ENCODE peak calls at places on chromosome 19, in six cellular contexts. Z, J, N, B, K and F are unnamed samples.

GRCh38 chr19:8335343-8336071 is 7.6 kb downstream of the KANK3 start:
- DNase-seq in Z (no peak), J (no peak), N (no peak), B (no peak), K (no peak), F (peak)

GRCh38 chr19:58229255-58229639 is 533 bp downstream of the ZNF544 start:
- DNase-seq in Z (no peak), J (no peak), N (peak), B (peak), K (no peak), F (no peak)

GRCh38 chr19:10462557-10462956 is 40.6 kb downstream of the KEAP1 start:
- DNase-seq in Z (no peak), J (no peak), N (no peak), B (no peak), K (no peak), F (no peak)

GRCh38 chr19:1425102-1425842 is 12.9 kb upstream of the RPS15 start:
- DNase-seq in Z (no peak), J (no peak), N (no peak), B (no peak), K (no peak), F (no peak)

GRCh38 chr19:27764186-27764804 is 1448.7 kb downstream of the UQCRFS1 start:
- DNase-seq in Z (no peak), J (peak), N (no peak), B (no peak), K (no peak), F (no peak)

GRCh38 chr19:38644719-38645118 is 2.7 kb upstream of the ACTN4 start:
- DNase-seq in Z (no peak), J (no peak), N (no peak), B (no peak), K (no peak), F (no peak)

GRCh38 chr19:40341601-40342482 is 6.4 kb downstream of the C19orf47 start:
- DNase-seq in Z (peak), J (no peak), N (no peak), B (peak), K (no peak), F (no peak)

GRCh38 chr19:19460761-19461265 is 54.5 kb downstream of the TSSK6 start:
- DNase-seq in Z (no peak), J (peak), N (peak), B (peak), K (no peak), F (peak)

GRCh38 chr19:30148039-30148438 is 206.0 kb downstream of the URI1 start:
- DNase-seq in Z (no peak), J (no peak), N (no peak), B (no peak), K (no peak), F (no peak)

GRCh38 chr19:13150919-13151604 is 851 bp downstream of the IER2 start:
- DNase-seq in Z (peak), J (peak), N (peak), B (peak), K (no peak), F (peak)

GRCh38 chr19:30783212-30783611 is 411.0 kb downstream of the ZNF536 start:
- DNase-seq in Z (no peak), J (no peak), N (no peak), B (no peak), K (no peak), F (no peak)

GRCh38 chr19:44553478-44554171 is 24.1 kb upstream of the CEACAM20 start:
- DNase-seq in Z (no peak), J (no peak), N (peak), B (no peak), K (no peak), F (no peak)

GRCh38 chr19:10402441-10403038 is 802 bp downstream of the CDC37 start:
- DNase-seq in Z (no peak), J (no peak), N (peak), B (peak), K (no peak), F (no peak)

GRCh38 chr19:4877753-4878490 is 10.5 kb upstream of the PLIN3 start:
- DNase-seq in Z (peak), J (no peak), N (no peak), B (no peak), K (no peak), F (no peak)

GRCh38 chr19:18392417-18392816 is 5.0 kb downstream of the LRRC25 start:
- DNase-seq in Z (peak), J (peak), N (peak), B (no peak), K (no peak), F (no peak)

GRCh38 chr19:6109947-6110346 is 353 bp downstream of the RFX2 start:
- DNase-seq in Z (no peak), J (peak), N (no peak), B (no peak), K (no peak), F (no peak)

GRCh38 chr19:46404884-46405658 is 8.3 kb downstream of the CCDC8 start:
- DNase-seq in Z (no peak), J (no peak), N (no peak), B (no peak), K (no peak), F (no peak)

GRCh38 chr19:12880551-12881171 is 588 bp downstream of the DNASE2 start:
- DNase-seq in Z (no peak), J (peak), N (no peak), B (no peak), K (no peak), F (no peak)

GRCh38 chr19:51689751-51690358 is 3.3 kb upstream of the SPACA6 start:
- DNase-seq in Z (no peak), J (peak), N (peak), B (peak), K (no peak), F (no peak)

GRCh38 chr19:49665301-49666119 is at the start of the genes BCL2L12 and IRF3:
- DNase-seq in Z (peak), J (peak), N (peak), B (peak), K (peak), F (peak)

GRCh38 chr19:7766535-7766934 is 3.5 kb downstream of the CLEC4M start:
- DNase-seq in Z (no peak), J (peak), N (no peak), B (no peak), K (no peak), F (no peak)

GRCh38 chr19:289651-290538 is 1.3 kb downstream of the PLPP2 start:
- DNase-seq in Z (peak), J (peak), N (peak), B (no peak), K (no peak), F (no peak)

GRCh38 chr19:44942067-44942571 is at the start of gene APOC4:
- DNase-seq in Z (no peak), J (no peak), N (no peak), B (no peak), K (no peak), F (no peak)

GRCh38 chr19:1754651-1755466 is 1.6 kb downstream of the ONECUT3 start:
- DNase-seq in Z (no peak), J (no peak), N (no peak), B (no peak), K (no peak), F (peak)

GRCh38 chr19:17576758-17577532 is 21.5 kb downstream of the COLGALT1 start:
- DNase-seq in Z (no peak), J (peak), N (no peak), B (no peak), K (no peak), F (no peak)

GRCh38 chr19:43430142-43430710 is 15.5 kb downstream of the TEX101 start:
- DNase-seq in Z (no peak), J (no peak), N (no peak), B (no peak), K (no peak), F (no peak)

GRCh38 chr19:43789029-43789428 is 8.3 kb upstream of the KCNN4 start:
- DNase-seq in Z (no peak), J (no peak), N (peak), B (no peak), K (no peak), F (no peak)

GRCh38 chr19:39768334-39768733 is 10.3 kb upstream of the LEUTX start:
- DNase-seq in Z (no peak), J (no peak), N (no peak), B (no peak), K (no peak), F (no peak)

GRCh38 chr19:57351867-57352266 is 796 bp downstream of the ZNF304 start:
- DNase-seq in Z (no peak), J (no peak), N (no peak), B (no peak), K (no peak), F (no peak)

GRCh38 chr19:49613374-49613773 is 22.4 kb downstream of the PRR12 start:
- DNase-seq in Z (peak), J (no peak), N (peak), B (no peak), K (no peak), F (no peak)

GRCh38 chr19:8973501-8974091 is 36.6 kb downstream of the MUC16 start:
- DNase-seq in Z (no peak), J (no peak), N (no peak), B (no peak), K (no peak), F (no peak)

GRCh38 chr19:31223805-31224534 is 125.3 kb downstream of the TSHZ3 start:
- DNase-seq in Z (no peak), J (no peak), N (no peak), B (no peak), K (peak), F (no peak)

GRCh38 chr19:31269425-31270127 is 79.7 kb downstream of the TSHZ3 start:
- DNase-seq in Z (no peak), J (no peak), N (no peak), B (no peak), K (no peak), F (no peak)

GRCh38 chr19:45847661-45848060 is 15.3 kb downstream of the SYMPK start:
- DNase-seq in Z (no peak), J (no peak), N (no peak), B (no peak), K (no peak), F (no peak)

GRCh38 chr19:10611907-10612306 is 13.4 kb upstream of the SLC44A2 start:
- DNase-seq in Z (no peak), J (no peak), N (no peak), B (no peak), K (no peak), F (no peak)

GRCh38 chr19:7115721-7116120 is 46.2 kb downstream of the ZNF557 start:
- DNase-seq in Z (no peak), J (no peak), N (no peak), B (no peak), K (no peak), F (no peak)

GRCh38 chr19:38658462-38659306 is 11.2 kb downstream of the ACTN4 start:
- DNase-seq in Z (peak), J (no peak), N (peak), B (peak), K (peak), F (no peak)

GRCh38 chr19:718251-719024 is 9.7 kb downstream of the PALM start:
- DNase-seq in Z (no peak), J (no peak), N (no peak), B (no peak), K (no peak), F (no peak)

GRCh38 chr19:39237200-39238184 is 7.3 kb downstream of the IFNL3 start:
- DNase-seq in Z (peak), J (peak), N (no peak), B (no peak), K (no peak), F (peak)

GRCh38 chr19:41431426-41432386 is 4.5 kb upstream of the B3GNT8 start:
- DNase-seq in Z (no peak), J (no peak), N (peak), B (peak), K (no peak), F (no peak)

DNA sequence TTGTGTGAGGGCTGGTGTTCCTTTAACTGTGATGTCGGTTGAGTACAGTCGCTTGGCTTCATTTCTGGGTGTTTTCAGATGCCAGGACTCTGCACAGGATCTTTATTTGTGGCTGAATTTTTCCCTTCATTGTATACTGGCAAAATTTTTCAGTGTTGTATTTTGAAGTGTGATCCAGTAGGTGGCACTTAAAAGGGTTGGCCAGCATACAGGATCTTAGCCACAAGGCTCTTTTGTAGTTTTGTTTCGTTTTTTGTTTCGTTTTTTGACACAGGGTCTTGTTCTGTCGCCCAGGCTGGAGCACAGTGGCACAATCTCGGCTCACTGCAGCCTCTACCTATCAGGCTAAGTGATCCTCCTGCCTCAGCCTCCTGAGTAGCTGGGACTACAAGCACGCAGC is 8.7 kb downstream of the FCAR start:
- DNase-seq in Z (no peak), J (no peak), N (peak), B (no peak), K (no peak), F (no peak)
- TF ChIP-seq CTCF in Z (no peak), J (no peak), N (no peak), B (no peak), K (no peak), F (peak)

DNA sequence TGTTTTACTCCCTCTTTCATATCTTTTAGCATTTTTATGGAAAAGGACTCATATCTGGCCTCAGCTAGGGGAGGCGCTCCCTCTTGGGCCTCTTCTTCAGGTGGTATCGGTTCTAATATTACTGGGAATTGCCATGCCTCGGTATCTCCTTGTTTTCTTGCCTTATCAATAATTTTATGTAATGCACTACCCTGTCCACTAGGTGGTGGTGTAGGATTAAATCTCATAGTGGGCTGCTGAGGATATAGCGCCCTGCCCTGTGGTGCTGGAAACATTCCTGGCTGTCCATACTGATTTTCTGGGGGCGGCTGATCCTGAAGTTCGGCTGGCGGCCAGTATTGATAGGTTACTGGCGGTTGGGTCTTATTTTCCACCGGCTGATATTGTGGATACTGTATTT is 35.8 kb downstream of the ZNF420 start:
- DNase-seq in Z (no peak), J (no peak), N (no peak), B (no peak), K (no peak), F (no peak)
- TF ChIP-seq CTCF in Z (no peak), J (no peak), N (no peak), B (no peak), K (no peak), F (no peak)

GRCh38 chr19:35268546-35269424 is at the start of gene USF2:
- DNase-seq in Z (peak), J (peak), N (peak), B (peak), K (peak), F (peak)

GRCh38 chr19:35271546-35271945 is 2.8 kb downstream of the USF2 start:
- DNase-seq in Z (no peak), J (no peak), N (no peak), B (no peak), K (no peak), F (no peak)

GRCh38 chr19:35270381-35270811 is 1.6 kb downstream of the USF2 start:
- DNase-seq in Z (no peak), J (no peak), N (no peak), B (no peak), K (no peak), F (no peak)

GRCh38 chr19:35267818-35268545 is 780 bp upstream of the USF2 start:
- DNase-seq in Z (peak), J (peak), N (peak), B (peak), K (peak), F (peak)

GRCh38 chr19:35269425-35270117 is 809 bp downstream of the USF2 start:
- DNase-seq in Z (peak), J (peak), N (peak), B (peak), K (peak), F (peak)
- TF ChIP-seq CTCF in Z (peak), J (no peak), N (peak), B (peak), K (peak), F (peak)

GRCh38 chr19:15156391-15156790 is 44.4 kb downstream of the NOTCH3 start:
- DNase-seq in Z (no peak), J (no peak), N (no peak), B (no peak), K (no peak), F (no peak)

GRCh38 chr19:15166700-15167099 is 34.1 kb downstream of the NOTCH3 start:
- DNase-seq in Z (no peak), J (no peak), N (no peak), B (no peak), K (no peak), F (no peak)

GRCh38 chr19:15159251-15159650 is 41.5 kb downstream of the NOTCH3 start:
- DNase-seq in Z (no peak), J (no peak), N (no peak), B (no peak), K (no peak), F (no peak)

DNA sequence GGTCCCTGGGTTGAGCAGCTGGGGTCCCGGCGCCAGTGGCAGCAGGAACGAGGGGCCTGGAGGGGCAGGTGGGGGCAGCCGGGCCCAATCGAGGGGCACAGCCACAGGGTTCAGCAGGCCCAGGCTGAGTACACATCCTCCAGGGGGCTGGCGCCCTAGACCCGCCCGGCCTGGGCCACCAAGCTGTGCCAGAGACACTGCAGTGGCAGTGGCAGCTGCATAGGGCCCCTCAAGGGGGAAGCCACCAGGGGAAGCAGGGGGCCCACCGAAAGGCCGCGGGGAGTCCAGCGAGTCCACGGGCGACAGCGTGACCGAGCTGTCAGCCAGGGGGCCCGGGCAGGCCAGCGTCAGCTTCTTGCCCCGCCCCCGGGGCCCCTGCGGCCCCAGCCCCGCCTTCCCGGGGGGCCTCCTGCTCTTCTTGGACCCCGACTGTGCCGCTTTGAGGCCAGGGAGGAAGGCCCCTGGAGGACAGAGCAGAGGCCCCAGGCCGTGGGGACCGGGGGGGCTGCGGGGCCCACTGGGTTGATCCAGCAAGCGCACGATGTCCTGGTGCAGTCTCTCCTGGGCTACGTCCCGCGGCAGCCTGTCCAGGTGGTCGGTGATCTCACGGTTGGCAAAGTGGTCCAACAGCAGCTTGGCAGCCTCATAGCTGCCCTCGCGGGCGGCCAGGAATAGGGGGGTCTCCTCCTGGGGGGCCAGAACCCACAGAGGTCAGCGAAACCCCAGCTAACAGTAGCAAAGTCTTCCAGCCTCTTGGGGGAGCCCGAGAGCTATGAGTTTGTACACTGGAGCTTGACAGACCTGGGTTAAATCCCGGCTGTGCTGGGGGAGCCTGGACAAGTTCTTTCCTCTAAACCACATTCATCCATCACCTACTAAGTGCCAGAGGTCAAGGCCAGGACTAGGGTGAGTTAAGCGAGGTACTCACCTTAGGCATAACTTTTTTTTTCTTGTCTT is 39.5 kb downstream of the NOTCH3 start:
- DNase-seq in Z (no peak), J (no peak), N (no peak), B (no peak), K (no peak), F (no peak)
- TF ChIP-seq CTCF in Z (no peak), J (no peak), N (peak), B (peak), K (peak), F (peak)

GRCh38 chr19:47848871-47849473 is 10.1 kb upstream of the TPRX2 start:
- DNase-seq in Z (no peak), J (no peak), N (no peak), B (no peak), K (no peak), F (no peak)
- TF ChIP-seq CTCF in Z (no peak), J (no peak), N (peak), B (peak), K (peak), F (peak)

GRCh38 chr19:3208317-3209207 is 15.9 kb upstream of the CELF5 start:
- DNase-seq in Z (no peak), J (no peak), N (no peak), B (no peak), K (no peak), F (no peak)

GRCh38 chr19:3213159-3213558 is 11.3 kb upstream of the CELF5 start:
- DNase-seq in Z (no peak), J (no peak), N (no peak), B (no peak), K (no peak), F (no peak)

GRCh38 chr19:3211191-3211590 is 13.3 kb upstream of the CELF5 start:
- DNase-seq in Z (no peak), J (no peak), N (no peak), B (no peak), K (no peak), F (no peak)

GRCh38 chr19:3207466-3208242 is 16.8 kb upstream of the CELF5 start:
- DNase-seq in Z (no peak), J (no peak), N (no peak), B (no peak), K (no peak), F (no peak)

DNA sequence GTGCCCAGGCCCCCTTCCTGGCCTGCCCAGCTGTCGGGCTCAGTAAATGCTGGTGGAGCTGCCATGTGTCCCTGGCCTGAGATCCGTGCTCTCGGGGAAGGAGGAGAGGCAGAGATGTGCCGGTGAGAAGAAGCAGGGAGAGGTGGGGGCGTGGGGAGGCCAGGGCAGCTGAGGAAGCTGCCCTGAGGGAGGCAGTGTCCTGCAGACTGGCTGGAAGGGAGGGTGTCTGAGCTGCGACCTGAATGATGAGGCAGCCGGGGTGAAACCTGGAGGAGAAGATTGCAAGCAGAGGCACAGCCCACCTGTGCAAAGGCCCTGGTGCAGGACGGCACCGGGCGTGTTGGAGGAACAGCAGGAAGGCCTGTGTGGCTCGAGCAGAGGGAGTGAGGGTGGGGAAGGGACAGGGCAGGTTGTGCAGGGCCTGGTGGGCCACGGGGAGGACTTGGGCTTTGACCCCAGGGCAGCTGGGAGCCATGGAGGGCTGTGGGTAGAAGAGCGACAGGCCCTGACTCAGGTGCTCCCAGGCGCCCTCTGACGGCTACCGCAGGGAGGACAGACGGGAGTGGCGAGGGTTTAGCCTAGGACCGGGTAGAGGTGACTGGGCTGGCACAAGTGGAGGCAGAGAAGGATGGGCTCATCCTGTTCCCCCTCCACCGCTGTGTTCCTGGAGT is 14.0 kb upstream of the CELF5 start:
- DNase-seq in Z (no peak), J (no peak), N (peak), B (no peak), K (no peak), F (peak)
- TF ChIP-seq CTCF in Z (peak), J (no peak), N (peak), B (peak), K (peak), F (peak)